ENCODE peak calls at places on chromosomes 3 and 15, in four cellular contexts. J, W, R and H are unnamed samples.

GRCh38 chr3:10455515-10455914 is 49.9 kb downstream of the ATP2B2 start:
- DNase-seq in J (no peak), W (no peak), R (no peak), H (no peak)

GRCh38 chr15:33913459-33913858 is 54.8 kb upstream of the CHRM5 start:
- DNase-seq in J (no peak), W (no peak), R (no peak), H (no peak)

GRCh38 chr3:158668506-158668905 is 3.9 kb downstream of the LXN start:
- DNase-seq in J (no peak), W (peak), R (no peak), H (no peak)

GRCh38 chr15:78207641-78208340 is 26.6 kb downstream of the ACSBG1 start:
- DNase-seq in J (no peak), W (no peak), R (no peak), H (no peak)

GRCh38 chr15:31270767-31271166 is 55.9 kb upstream of the KLF13 start:
- DNase-seq in J (no peak), W (no peak), R (no peak), H (peak)

GRCh38 chr3:134610455-134611385 is 40.1 kb downstream of the KY start:
- DNase-seq in J (no peak), W (no peak), R (no peak), H (no peak)

GRCh38 chr15:65095011-65095746 is 18.6 kb downstream of the KBTBD13 start:
- DNase-seq in J (no peak), W (no peak), R (no peak), H (no peak)

GRCh38 chr3:107598926-107599754 is 76.4 kb downstream of the BBX start:
- DNase-seq in J (peak), W (peak), R (peak), H (peak)

GRCh38 chr15:34621675-34622074 is 38.2 kb upstream of the GOLGA8B start:
- DNase-seq in J (peak), W (no peak), R (no peak), H (no peak)

GRCh38 chr3:140748171-140748570 is 70.3 kb downstream of the TRIM42 start:
- DNase-seq in J (no peak), W (no peak), R (no peak), H (no peak)

GRCh38 chr3:194860725-194861124 is 175.0 kb downstream of the FAM43A start:
- DNase-seq in J (no peak), W (no peak), R (no peak), H (no peak)

GRCh38 chr15:39787479-39787878 is 4.8 kb upstream of the FSIP1 start:
- DNase-seq in J (no peak), W (no peak), R (no peak), H (no peak)

GRCh38 chr3:126295407-126295939 is 61.7 kb downstream of the KLF15 start:
- DNase-seq in J (no peak), W (no peak), R (no peak), H (no peak)

GRCh38 chr3:79604681-79605080 is 163.1 kb downstream of the ROBO1 start:
- DNase-seq in J (no peak), W (no peak), R (no peak), H (no peak)

GRCh38 chr3:120693439-120694172 is 11.6 kb upstream of the HGD start:
- DNase-seq in J (no peak), W (peak), R (no peak), H (no peak)
- H3K4me3 ChIP-seq in J (no peak), W (no peak), R (no peak), H (no peak)

GRCh38 chr15:81182746-81183402 is 13.8 kb upstream of the IL16 start:
- DNase-seq in J (no peak), W (no peak), R (no peak), H (no peak)
- H3K4me3 ChIP-seq in J (peak), W (peak), R (no peak), H (peak)

GRCh38 chr15:72229947-72230196 is 1.1 kb downstream of the PKM start:
- DNase-seq in J (no peak), W (no peak), R (no peak), H (no peak)

GRCh38 chr15:72230197-72231065 is 559 bp downstream of the PKM start:
- DNase-seq in J (peak), W (peak), R (peak), H (peak)

GRCh38 chr15:72229076-72229946 is 1.7 kb downstream of the PKM start:
- DNase-seq in J (no peak), W (peak), R (peak), H (peak)

GRCh38 chr15:72227192-72227586 is 3.8 kb downstream of the PKM start:
- DNase-seq in J (peak), W (peak), R (peak), H (no peak)

GRCh38 chr15:72227720-72228119 is 3.3 kb downstream of the PKM start:
- DNase-seq in J (no peak), W (no peak), R (no peak), H (no peak)
- H3K4me3 ChIP-seq in J (peak), W (peak), R (peak), H (peak)

GRCh38 chr3:58235970-58236369 is 1.6 kb upstream of the ABHD6 start:
- DNase-seq in J (no peak), W (no peak), R (no peak), H (no peak)
- H3K4me3 ChIP-seq in J (no peak), W (no peak), R (no peak), H (no peak)

GRCh38 chr3:72101538-72101937 is 316.6 kb upstream of the PROK2 start:
- DNase-seq in J (no peak), W (peak), R (no peak), H (no peak)
- H3K4me3 ChIP-seq in J (no peak), W (no peak), R (peak), H (no peak)

GRCh38 chr3:14451844-14452533 is 49.6 kb downstream of the SLC6A6 start:
- DNase-seq in J (peak), W (peak), R (no peak), H (no peak)
- H3K4me3 ChIP-seq in J (no peak), W (no peak), R (no peak), H (no peak)